ENCODE peak calls at places on chromosomes 13 and 19, in four cellular contexts. F is PC-3, A is neural progenitor cell, O is endodermal cell. M is an unnamed sample.

GRCh38 chr19:49874503-49875157 is 2.5 kb downstream of the AKT1S1 start:
- DNase-seq in F (peak; percentile 66), A (no peak), O (no peak), M (no peak)

GRCh38 chr19:35725216-35725861 is 7.5 kb downstream of the KMT2B start:
- DNase-seq in F (no peak), A (no peak), O (no peak), M (no peak)

GRCh38 chr19:13171146-13171545 is 20.9 kb downstream of the IER2 start:
- DNase-seq in F (no peak), A (no peak), O (no peak), M (no peak)

GRCh38 chr13:96020155-96020575 is 33.0 kb downstream of the UGGT2 start:
- DNase-seq in F (peak; percentile 69), A (peak; percentile 79), O (peak; percentile 80), M (peak; percentile 64)

GRCh38 chr19:19527371-19527656 is 1.4 kb upstream of the YJEFN3 start:
- DNase-seq in F (no peak), A (no peak), O (no peak), M (no peak)

GRCh38 chr13:78881746-78882145 is 222.8 kb upstream of the OBI1 start:
- DNase-seq in F (no peak), A (no peak), O (no peak), M (no peak)

GRCh38 chr13:49649244-49649962 is 21.1 kb downstream of the ARL11 start:
- DNase-seq in F (peak; percentile 64), A (peak; percentile 35), O (no peak), M (no peak)

GRCh38 chr13:77386880-77387606 is 60.1 kb upstream of the MYCBP2 start:
- DNase-seq in F (peak; percentile 76), A (no peak), O (no peak), M (no peak)

GRCh38 chr13:48126944-48127814 is 32.3 kb upstream of the MED4 start:
- DNase-seq in F (peak; percentile 66), A (peak; percentile 71), O (peak; percentile 78), M (peak; percentile 54)

GRCh38 chr19:44277331-44277730 is 17.6 kb downstream of the ZNF233 start:
- DNase-seq in F (no peak), A (no peak), O (no peak), M (no peak)

GRCh38 chr19:4639531-4640246 is 373 bp downstream of the TNFAIP8L1 start:
- DNase-seq in F (no peak), A (no peak), O (no peak), M (no peak)

GRCh38 chr19:19628499-19629134 is 597 bp upstream of the LPAR2 start:
- DNase-seq in F (peak; percentile 84), A (peak; percentile 95), O (peak; percentile 96), M (peak; percentile 78)

GRCh38 chr19:41299046-41299754 is 10.8 kb upstream of the CCDC97 start:
- DNase-seq in F (no peak), A (no peak), O (no peak), M (no peak)

GRCh38 chr13:103731959-103732358 is 665.7 kb upstream of the SLC10A2 start:
- DNase-seq in F (no peak), A (no peak), O (no peak), M (no peak)

GRCh38 chr19:7534531-7534980 is 961 bp upstream of the PNPLA6 start:
- DNase-seq in F (peak; percentile 56), A (peak; percentile 89), O (peak; percentile 88), M (peak; percentile 46)

GRCh38 chr13:94188173-94188869 is 291.2 kb downstream of the DCT start:
- DNase-seq in F (no peak), A (no peak), O (peak; percentile 54), M (peak; percentile 18)

GRCh38 chr19:38228491-38229439 is 4.7 kb upstream of the DPF1 start:
- DNase-seq in F (no peak), A (peak; percentile 87), O (peak; percentile 88), M (no peak)

GRCh38 chr13:99606322-99607089 is 105.2 kb downstream of the TM9SF2 start:
- DNase-seq in F (peak; percentile 69), A (peak; percentile 94), O (peak; percentile 98), M (peak; percentile 84)

GRCh38 chr13:40639226-40639681 is 27.2 kb downstream of the FOXO1 start:
- DNase-seq in F (no peak), A (no peak), O (no peak), M (no peak)

GRCh38 chr13:111898956-111899713 is 167.8 kb upstream of the SOX1 start:
- DNase-seq in F (no peak), A (no peak), O (peak; percentile 43), M (no peak)

GRCh38 chr19:50357178-50358100 is 8.0 kb downstream of the NAPSA start:
- DNase-seq in F (peak; percentile 82), A (peak; percentile 76), O (peak; percentile 93), M (no peak)

GRCh38 chr13:89903115-89903514 is 1444.4 kb upstream of the MIR17HG start:
- DNase-seq in F (no peak), A (no peak), O (no peak), M (no peak)

GRCh38 chr13:46385946-46386345 is 1.1 kb downstream of the RUBCNL start:
- DNase-seq in F (no peak), A (peak; percentile 5), O (peak; percentile 52), M (no peak)

GRCh38 chr13:48431431-48431830 is 18.5 kb upstream of the LPAR6 start:
- DNase-seq in F (no peak), A (peak; percentile 18), O (no peak), M (no peak)

GRCh38 chr13:80157261-80157942 is 183.5 kb downstream of the SPRY2 start:
- DNase-seq in F (no peak), A (no peak), O (no peak), M (no peak)

GRCh38 chr13:96772426-96772825 is 221.8 kb downstream of the OXGR1 start:
- DNase-seq in F (peak; percentile 3), A (no peak), O (no peak), M (no peak)

DNA sequence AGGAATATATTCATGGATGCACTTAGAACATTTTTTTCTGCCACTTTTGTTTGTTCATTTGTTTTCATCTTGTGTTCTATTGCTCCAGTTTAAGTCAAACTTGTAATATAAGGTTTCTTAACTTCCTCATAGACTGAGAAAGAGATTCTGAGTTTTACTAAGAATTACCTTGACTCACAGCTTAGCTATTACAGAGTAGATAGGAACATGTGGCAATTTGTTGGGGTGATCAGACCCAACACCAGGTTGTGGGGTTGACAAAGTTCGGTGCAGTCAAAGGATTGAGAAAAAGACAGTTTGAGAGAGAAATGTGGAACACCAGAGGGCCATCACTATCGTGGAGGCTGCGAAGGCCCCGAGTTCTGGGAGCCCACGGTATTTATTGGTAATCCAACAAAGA is 2526.0 kb downstream of the PCDH9 start:
- DNase-seq in F (no peak), A (no peak), O (no peak), M (no peak)
- H3K4me1 ChIP-seq in F (no peaks in the 10 kb centered on the region), A (peaks cover 8% of the 10 kb centered on the region), O (peaks cover 4% of the 10 kb centered on the region), M (no peaks in the 10 kb centered on the region)

GRCh38 chr13:21894091-21894490 is 223.2 kb downstream of the FGF9 start:
- DNase-seq in F (no peak), A (no peak), O (no peak), M (no peak)

GRCh38 chr13:21898461-21898860 is 227.6 kb downstream of the FGF9 start:
- DNase-seq in F (no peak), A (no peak), O (no peak), M (no peak)

GRCh38 chr13:21897140-21897539 is 226.3 kb downstream of the FGF9 start:
- DNase-seq in F (no peak), A (no peak), O (no peak), M (no peak)

GRCh38 chr13:21894703-21895699 is 224.1 kb downstream of the FGF9 start:
- DNase-seq in F (no peak), A (no peak), O (no peak), M (no peak)

DNA sequence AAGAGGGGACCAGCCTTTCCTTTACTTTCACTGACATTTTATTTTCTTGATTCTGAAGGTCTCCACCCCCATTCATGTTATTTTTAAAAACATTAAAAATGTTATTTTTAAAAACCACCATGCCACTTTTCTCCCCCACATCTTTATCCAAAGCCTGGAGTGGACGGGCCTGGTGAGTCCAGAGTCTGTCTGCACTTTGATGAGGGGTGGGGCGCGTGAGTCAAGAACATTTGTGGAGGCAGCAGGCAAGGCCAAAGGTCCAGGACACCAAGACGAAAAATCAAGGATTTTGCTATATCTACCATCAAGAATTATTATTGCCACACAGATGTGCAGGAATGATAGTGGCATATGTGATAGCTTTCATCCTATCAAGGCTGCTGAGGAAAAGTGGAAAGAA is 224.9 kb downstream of the FGF9 start:
- DNase-seq in F (no peak), A (no peak), O (no peak), M (no peak)
- H3K9ac ChIP-seq in F (no peak overlapping the region), A (no peak overlapping the region), O (no peak overlapping the region), M (no peak overlapping the region)

GRCh38 chr19:3415695-3416094 is 49.3 kb downstream of the NFIC start:
- DNase-seq in F (no peak), A (no peak), O (no peak), M (no peak)
- H3K4me1 ChIP-seq in F (no peaks in the 10 kb centered on the region), A (no peaks in the 10 kb centered on the region), O (no peaks in the 10 kb centered on the region), M (peaks cover 5% of the 10 kb centered on the region)

DNA sequence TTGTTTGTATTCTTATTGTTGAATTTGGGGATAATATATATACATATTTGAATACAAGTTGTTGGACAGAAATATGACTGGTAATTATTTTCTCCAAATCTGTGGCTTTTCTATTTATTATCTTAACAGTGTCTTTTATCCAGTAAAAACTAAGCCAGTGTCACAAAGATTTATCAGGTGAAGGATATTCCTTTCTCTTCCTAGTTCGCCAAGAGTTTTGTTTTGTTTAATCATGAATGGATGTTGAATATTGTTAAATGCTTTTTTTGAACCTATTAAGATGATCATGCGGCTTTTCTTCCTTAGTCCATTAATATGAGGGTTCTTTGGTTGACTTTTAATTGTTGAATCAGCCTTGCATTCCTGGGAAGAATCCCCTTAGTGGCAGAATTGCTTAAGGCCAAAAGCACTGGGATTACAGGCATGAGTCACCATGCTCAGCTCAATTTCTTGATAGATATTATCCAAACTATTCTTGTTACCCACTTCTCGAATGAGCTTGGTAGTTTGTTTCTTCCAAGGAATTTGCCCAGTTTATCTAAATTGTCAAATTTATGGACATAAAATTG is 53.3 kb downstream of the TEX26 start:
- DNase-seq in F (peak; percentile 43), A (no peak), O (no peak), M (no peak)
- H3K9ac ChIP-seq in F (no peak overlapping the region), A (no peak overlapping the region), O (no peak overlapping the region), M (no peak overlapping the region)

GRCh38 chr19:46618670-46619231 is 6.1 kb downstream of the PTGIR start:
- DNase-seq in F (no peak), A (no peak), O (no peak), M (no peak)
- H3K4me1 ChIP-seq in F (no peaks in the 10 kb centered on the region), A (peaks cover 12% of the 10 kb centered on the region), O (no peaks in the 10 kb centered on the region), M (peaks cover 20% of the 10 kb centered on the region)

GRCh38 chr19:29431332-29431731 is 94.5 kb upstream of the VSTM2B start:
- DNase-seq in F (no peak), A (no peak), O (no peak), M (no peak)

GRCh38 chr19:29429021-29429420 is 96.8 kb upstream of the VSTM2B start:
- DNase-seq in F (no peak), A (no peak), O (no peak), M (no peak)

GRCh38 chr19:29432677-29433076 is 93.1 kb upstream of the VSTM2B start:
- DNase-seq in F (no peak), A (no peak), O (no peak), M (no peak)

DNA sequence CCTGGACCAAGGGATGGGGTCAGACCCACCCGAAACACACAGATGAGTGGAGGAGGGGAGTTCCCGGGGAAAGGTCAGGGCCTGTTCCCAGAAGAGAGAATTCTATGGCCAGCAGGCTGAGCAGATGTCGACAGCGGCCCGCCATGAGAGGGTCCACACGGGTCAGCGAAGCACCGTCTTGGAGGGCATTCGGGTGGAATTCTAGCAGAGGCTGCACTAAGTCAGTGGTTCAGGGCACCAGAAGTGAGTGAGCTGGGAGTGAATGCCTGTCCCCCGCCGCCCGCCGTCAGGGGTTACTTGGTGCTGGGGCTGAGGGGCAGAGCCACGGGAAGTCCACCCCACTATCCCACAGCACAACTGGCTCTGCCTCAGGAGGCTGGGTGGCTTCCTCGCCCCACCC is 96.2 kb upstream of the VSTM2B start:
- DNase-seq in F (no peak), A (no peak), O (no peak), M (no peak)
- H3K9ac ChIP-seq in F (no peak overlapping the region), A (no peak overlapping the region), O (no peak overlapping the region), M (no peak overlapping the region)